ENCODE peak calls at places on chromosomes 6 and 20, in five cellular contexts. E, O, B, I and H are unnamed samples.

GRCh38 chr6:68834561-68834960 is 199.5 kb downstream of the ADGRB3 start:
- DNase-seq in E (no peak), O (no peak), B (no peak), I (no peak), H (no peak)

GRCh38 chr20:34683667-34684066 is 6.8 kb upstream of the PIGU start:
- DNase-seq in E (no peak), O (no peak), B (no peak), I (no peak), H (no peak)

GRCh38 chr6:84618046-84618752 is 146.2 kb downstream of the TBX18 start:
- DNase-seq in E (no peak), O (no peak), B (no peak), I (no peak), H (no peak)

GRCh38 chr20:31684153-31685003 is 38.3 kb downstream of the BCL2L1 start:
- DNase-seq in E (no peak), O (no peak), B (no peak), I (no peak), H (no peak)

GRCh38 chr6:8389034-8389818 is 46.1 kb downstream of the SLC35B3 start:
- DNase-seq in E (no peak), O (no peak), B (no peak), I (no peak), H (no peak)

GRCh38 chr6:31622678-31623077 is 2.2 kb downstream of the PRRC2A start:
- DNase-seq in E (no peak), O (no peak), B (no peak), I (no peak), H (peak; percentile 91)

GRCh38 chr20:40257763-40258162 is 431.3 kb downstream of the MAFB start:
- DNase-seq in E (no peak), O (no peak), B (no peak), I (no peak), H (no peak)

GRCh38 chr6:160043784-160044183 is 74.9 kb downstream of the IGF2R start:
- DNase-seq in E (no peak), O (no peak), B (no peak), I (no peak), H (no peak)

GRCh38 chr6:99393366-99393697 is 663 bp downstream of the COQ3 start:
- DNase-seq in E (no peak), O (no peak), B (no peak), I (no peak), H (no peak)

GRCh38 chr6:132961122-132961521 is 146.8 kb downstream of the RPS12 start:
- DNase-seq in E (no peak), O (no peak), B (no peak), I (no peak), H (no peak)

GRCh38 chr6:44528716-44529115 is 141.2 kb downstream of the CDC5L start:
- DNase-seq in E (no peak), O (no peak), B (no peak), I (no peak), H (no peak)

GRCh38 chr6:44525761-44526351 is 138.3 kb downstream of the CDC5L start:
- DNase-seq in E (no peak), O (no peak), B (no peak), I (no peak), H (no peak)

GRCh38 chr6:44527961-44528644 is 140.6 kb downstream of the CDC5L start:
- DNase-seq in E (no peak), O (no peak), B (no peak), I (no peak), H (no peak)

GRCh38 chr6:44529506-44529905 is 142.0 kb downstream of the CDC5L start:
- DNase-seq in E (no peak), O (no peak), B (no peak), I (no peak), H (no peak)

GRCh38 chr6:44527191-44527960 is 139.9 kb downstream of the CDC5L start:
- DNase-seq in E (no peak), O (no peak), B (no peak), I (no peak), H (no peak)
- H3K4me3 ChIP-seq in E (no peak overlapping the region), O (no peak overlapping the region), B (no peak overlapping the region), I (no peak overlapping the region), H (no peak overlapping the region)

GRCh38 chr20:37359836-37360235 is 13.9 kb downstream of the SRC start:
- DNase-seq in E (no peak), O (no peak), B (no peak), I (no peak), H (no peak)

GRCh38 chr20:37358366-37359150 is 12.6 kb downstream of the SRC start:
- DNase-seq in E (no peak), O (no peak), B (no peak), I (peak; percentile 58), H (peak; percentile 91)

GRCh38 chr20:37360515-37361115 is 14.7 kb downstream of the SRC start:
- DNase-seq in E (no peak), O (peak; percentile 62), B (no peak), I (peak; percentile 9), H (no peak)

GRCh38 chr20:37357481-37358365 is 11.8 kb downstream of the SRC start:
- DNase-seq in E (no peak), O (no peak), B (no peak), I (peak; percentile 42), H (no peak)

DNA sequence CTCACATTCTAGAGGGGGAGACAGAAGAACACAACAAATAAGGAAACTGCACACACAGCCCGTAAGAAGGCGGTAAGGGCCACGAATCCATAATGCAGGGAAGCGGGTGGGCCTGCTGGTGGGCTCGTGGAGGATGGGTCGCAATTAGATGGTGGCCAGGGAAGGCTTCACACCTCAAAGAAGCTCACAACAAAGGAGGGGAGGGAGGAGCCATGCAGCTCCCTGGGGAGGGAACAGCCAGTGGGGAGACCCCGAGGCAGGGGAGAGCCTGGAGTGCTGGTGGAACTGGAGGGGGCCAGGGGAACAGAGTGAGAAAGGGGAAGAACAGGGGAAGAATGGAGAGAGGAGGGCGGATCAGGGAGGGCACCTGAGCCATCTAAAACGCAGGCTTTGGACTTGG is 13.4 kb downstream of the SRC start:
- DNase-seq in E (no peak), O (no peak), B (no peak), I (peak; percentile 39), H (no peak)
- TF ChIP-seq POLR2A in E (no peak), O (no peak), B (no peak), I (no peak), H (no peak)

DNA sequence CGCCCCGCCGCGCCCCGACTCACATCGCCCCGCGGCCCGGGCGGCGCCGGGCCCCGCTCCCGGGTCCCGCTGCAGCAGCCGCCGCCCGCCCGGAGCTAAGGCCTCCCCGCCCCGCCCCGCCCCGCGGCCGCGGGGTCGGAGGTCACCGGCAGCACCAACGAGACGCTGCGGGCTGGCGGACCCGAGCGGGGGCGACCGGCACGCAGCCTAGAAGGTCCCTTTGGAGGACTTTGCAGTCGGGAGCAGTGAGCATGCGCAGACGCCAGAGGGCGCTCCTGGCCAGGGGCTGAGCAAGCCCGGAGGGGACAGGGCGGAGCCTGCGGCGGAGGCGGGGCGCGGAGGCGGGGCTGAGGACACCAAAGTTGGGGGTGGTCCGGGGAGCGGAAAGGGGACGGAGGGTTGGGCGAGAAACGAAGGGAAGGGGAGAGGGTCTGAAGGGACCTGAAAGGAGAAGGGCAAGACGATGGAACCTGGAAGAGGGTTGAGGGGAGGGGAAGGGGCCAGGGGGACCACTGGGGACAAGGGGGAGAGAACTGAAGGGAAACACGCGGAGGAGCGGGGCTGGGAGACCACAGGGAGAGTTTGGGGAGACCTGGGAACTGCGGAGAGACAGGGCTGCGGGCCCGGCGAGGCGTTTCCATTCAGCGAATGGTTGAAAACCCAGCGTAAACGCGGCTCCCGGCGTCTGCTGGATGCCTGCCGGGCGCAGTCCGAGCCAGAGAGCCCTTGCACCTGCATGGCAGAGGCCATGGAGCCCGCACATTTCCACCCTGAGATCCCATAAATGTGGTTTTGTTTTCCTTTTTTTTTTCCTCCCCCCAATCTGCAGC is at the start of gene FRS3:
- DNase-seq in E (peak; percentile 94), O (peak; percentile 99), B (peak; percentile 99), I (peak; percentile 99), H (peak; percentile 97)
- TF ChIP-seq CTCF in E (peak; percentile 95), O (peak; percentile 83), B (peak; percentile 91), I (peak; percentile 97), H (peak; percentile 91)

DNA sequence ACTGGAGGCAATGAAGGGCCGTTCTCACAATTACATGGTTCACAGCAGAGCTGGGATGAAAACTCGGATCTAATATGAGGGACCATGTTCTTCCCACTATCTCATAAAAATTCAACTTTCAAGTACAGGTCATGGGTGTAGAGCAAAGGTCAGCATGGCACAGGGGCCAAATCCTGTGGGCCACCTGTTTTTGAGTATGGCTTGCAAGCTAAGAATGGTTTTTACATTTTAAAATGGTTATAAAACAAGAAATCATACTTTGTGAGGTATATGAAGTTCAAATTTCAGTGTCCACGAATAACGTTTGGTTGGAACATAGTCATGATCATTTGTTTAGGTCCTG is 4.6 kb downstream of the MAP3K5 start:
- DNase-seq in E (no peak), O (no peak), B (no peak), I (no peak), H (no peak)
- H3K4me3 ChIP-seq in E (no peak overlapping the region), O (no peak overlapping the region), B (no peak overlapping the region), I (no peak overlapping the region), H (no peak overlapping the region)

GRCh38 chr20:38222231-38222922 is 38.2 kb downstream of the KIAA1755 start:
- DNase-seq in E (peak; percentile 64), O (no peak), B (peak; percentile 85), I (peak; percentile 67), H (peak; percentile 37)
- TF ChIP-seq POLR2A in E (no peak), O (no peak), B (no peak), I (no peak), H (no peak)

GRCh38 chr20:6827472-6827871 is 60.0 kb downstream of the BMP2 start:
- DNase-seq in E (no peak), O (no peak), B (no peak), I (no peak), H (no peak)
- TF ChIP-seq CTCF in E (no peak), O (no peak), B (no peak), I (no peak), H (no peak)

GRCh38 chr6:3356824-3357420 is 98.2 kb downstream of the PSMG4 start:
- DNase-seq in E (no peak), O (no peak), B (no peak), I (no peak), H (no peak)
- H3K4me3 ChIP-seq in E (peak overlapping the region; percentile 49), O (peak overlapping the region; percentile 39), B (no peak overlapping the region), I (peak overlapping the region; percentile 43), H (peak overlapping the region; percentile 22)